ENCODE peak calls at places on chromosome 5, in four cellular contexts. H is HepG2, L is H1, U is K562. W is an unnamed sample.

GRCh38 chr5:153818626-153819025 is 220.1 kb downstream of the FAM114A2 start:
- DNase-seq in H (no peak), L (no peak), U (no peak), W (no peak)

GRCh38 chr5:14849516-14850294 is 21.9 kb downstream of the ANKH start:
- DNase-seq in H (no peak), L (no peak), U (no peak), W (no peak)

GRCh38 chr5:36696059-36696673 is 89.8 kb downstream of the SLC1A3 start:
- DNase-seq in H (peak; percentile 26), L (no peak), U (peak; percentile 37), W (peak; percentile 51)

GRCh38 chr5:55406292-55406691 is 98.5 kb downstream of the MTREX start:
- DNase-seq in H (no peak), L (no peak), U (no peak), W (no peak)

GRCh38 chr5:142540774-142541466 is 145.0 kb downstream of the FGF1 start:
- DNase-seq in H (no peak), L (no peak), U (no peak), W (no peak)

GRCh38 chr5:147522435-147522834 is 12.6 kb upstream of the DPYSL3 start:
- DNase-seq in H (no peak), L (no peak), U (no peak), W (peak; percentile 87)

GRCh38 chr5:45376463-45376862 is 319.7 kb downstream of the HCN1 start:
- DNase-seq in H (no peak), L (no peak), U (no peak), W (peak; percentile 74)

GRCh38 chr5:78361226-78361993 is 993 bp downstream of the SCAMP1 start:
- DNase-seq in H (peak; percentile 51), L (no peak), U (peak; percentile 25), W (peak; percentile 90)

GRCh38 chr5:55934117-55934613 is 60.6 kb downstream of the IL6ST start:
- DNase-seq in H (peak; percentile 100), L (no peak), U (no peak), W (no peak)

GRCh38 chr5:111013011-111013410 is 58.5 kb upstream of the TSLP start:
- DNase-seq in H (no peak), L (no peak), U (no peak), W (no peak)

GRCh38 chr5:41921166-41921565 is 3.9 kb upstream of the FBXO4 start:
- DNase-seq in H (no peak), L (no peak), U (no peak), W (no peak)

GRCh38 chr5:7926296-7926695 is 57.3 kb downstream of the MTRR start:
- DNase-seq in H (no peak), L (no peak), U (no peak), W (no peak)

GRCh38 chr5:107937198-107937597 is 266.5 kb upstream of the EFNA5 start:
- DNase-seq in H (no peak), L (no peak), U (no peak), W (no peak)

GRCh38 chr5:548256-548655 is 24.0 kb upstream of the SLC9A3 start:
- DNase-seq in H (no peak), L (no peak), U (no peak), W (no peak)

GRCh38 chr5:147479431-147479830 is 30.4 kb downstream of the DPYSL3 start:
- DNase-seq in H (no peak), L (no peak), U (no peak), W (no peak)

GRCh38 chr5:55636711-55637110 is 75.4 kb downstream of the SLC38A9 start:
- DNase-seq in H (peak; percentile 39), L (no peak), U (no peak), W (no peak)

GRCh38 chr5:107402881-107403280 is 267.9 kb downstream of the EFNA5 start:
- DNase-seq in H (no peak), L (no peak), U (no peak), W (no peak)

GRCh38 chr5:91225848-91226686 is 157.1 kb downstream of the ARRDC3 start:
- DNase-seq in H (peak; percentile 24), L (peak; percentile 15), U (no peak), W (no peak)

GRCh38 chr5:168903082-168903481 is 323.9 kb upstream of the PANK3 start:
- DNase-seq in H (no peak), L (no peak), U (no peak), W (no peak)

GRCh38 chr5:5317976-5318375 is 104.5 kb upstream of the ICE1 start:
- DNase-seq in H (no peak), L (no peak), U (no peak), W (no peak)

GRCh38 chr5:82096249-82096648 is 124.4 kb downstream of the ATG10 start:
- DNase-seq in H (no peak), L (no peak), U (no peak), W (no peak)

DNA sequence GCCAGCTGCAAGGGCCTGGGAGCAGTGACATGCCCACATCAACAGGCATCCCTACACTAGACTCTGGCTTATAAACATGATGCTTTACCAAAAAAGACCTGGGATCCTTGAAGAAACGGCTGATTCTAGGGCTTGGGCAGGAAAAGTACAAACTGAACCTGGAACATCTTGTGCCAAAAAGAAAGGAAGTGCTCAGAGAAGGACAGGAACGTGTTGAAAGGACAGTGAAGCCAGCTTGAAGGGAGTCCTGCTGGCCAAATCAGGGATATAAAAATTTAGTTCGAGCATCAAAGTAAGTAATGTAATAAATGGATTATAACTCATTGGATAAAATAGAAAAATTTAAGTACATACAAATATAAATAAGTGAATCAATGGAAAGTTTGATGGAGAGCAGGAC is 58.1 kb downstream of the ALDH7A1 start:
- DNase-seq in H (no peak), L (no peak), U (no peak), W (no peak)
- TF ChIP-seq POLR2AphosphoS5 in H (no peak), L (no peak), U (no peak), W (no peak)

GRCh38 chr5:135623186-135623715 is 44.5 kb upstream of the CXCL14 start:
- DNase-seq in H (no peak), L (no peak), U (no peak), W (no peak)
- H3K4me1 ChIP-seq in H (no peaks in the 10 kb centered on the region), L (no peaks in the 10 kb centered on the region), U (no peaks in the 10 kb centered on the region), W (no peaks in the 10 kb centered on the region)

DNA sequence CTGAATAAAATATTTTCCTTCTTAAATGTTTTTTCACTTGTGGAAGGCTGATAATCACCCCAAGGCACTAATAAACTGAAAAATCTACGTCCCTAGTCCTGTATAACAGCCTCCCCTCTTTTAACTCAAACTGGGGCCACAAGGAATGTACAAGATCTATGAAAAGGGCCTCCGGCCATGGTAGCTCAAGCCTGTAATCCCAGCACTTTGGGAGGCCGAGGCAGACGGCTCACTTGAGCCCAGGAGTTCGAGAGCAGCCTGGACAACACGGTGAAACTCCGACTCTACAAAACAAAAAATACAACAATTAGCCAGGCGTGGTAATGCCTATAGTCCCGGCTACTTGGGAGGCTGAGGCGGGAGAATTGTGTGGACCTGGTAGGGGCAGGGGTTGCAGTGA is 23.6 kb downstream of the RNF145 start:
- DNase-seq in H (no peak), L (no peak), U (no peak), W (no peak)
- TF ChIP-seq JUN in H (no peak), L (no peak), U (no peak), W (no peak)

DNA sequence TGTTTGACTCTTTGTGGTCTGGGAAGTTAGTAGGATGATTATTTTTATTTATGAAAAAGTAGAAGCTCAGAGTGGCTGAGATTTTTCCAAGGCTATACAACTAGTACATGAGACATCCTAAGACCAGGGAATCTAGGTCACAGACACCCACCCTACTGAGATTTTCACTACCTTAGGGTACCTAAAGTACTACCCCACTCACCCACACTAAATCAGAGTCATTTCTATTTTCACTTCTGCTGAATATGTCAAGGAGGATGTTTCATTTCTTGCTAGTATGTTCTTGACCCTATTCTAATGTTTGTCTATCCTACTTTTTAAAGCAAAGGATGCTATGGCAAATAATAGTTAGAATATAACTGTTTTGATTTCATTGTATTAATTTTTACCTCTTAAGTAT is 206.0 kb downstream of the ATP10B start:
- DNase-seq in H (no peak), L (no peak), U (no peak), W (no peak)
- TF ChIP-seq POLR2AphosphoS5 in H (no peak), L (no peak), U (no peak), W (no peak)

GRCh38 chr5:151086192-151086869 is 5.5 kb upstream of the TNIP1 start:
- DNase-seq in H (no peak), L (no peak), U (no peak), W (no peak)
- H3K4me1 ChIP-seq in H (peaks cover 50% of the 10 kb centered on the region), L (peaks cover 4% of the 10 kb centered on the region), U (peaks cover 9% of the 10 kb centered on the region), W (peaks cover 32% of the 10 kb centered on the region)

DNA sequence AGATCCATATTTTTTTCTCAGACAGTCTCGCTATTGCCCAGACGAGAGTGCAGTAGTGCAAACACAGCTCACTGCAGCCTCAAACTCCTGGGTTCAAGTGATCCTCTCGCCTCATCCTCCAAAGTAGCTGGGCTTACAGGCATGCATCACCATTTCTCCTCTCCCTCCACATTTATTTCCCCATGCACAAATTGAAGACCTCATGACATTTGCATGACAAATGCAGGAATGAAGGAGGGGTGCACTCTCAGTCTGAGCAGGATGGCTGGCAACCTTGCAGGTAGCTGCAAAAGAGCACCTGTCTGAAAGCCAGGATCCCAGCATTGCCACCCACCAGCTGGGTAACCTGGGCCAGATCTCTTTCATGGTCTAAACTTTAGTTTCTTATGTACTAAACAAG is 111.2 kb downstream of the SH3TC2 start:
- DNase-seq in H (no peak), L (no peak), U (no peak), W (no peak)
- TF ChIP-seq JUN in H (no peak), L (no peak), U (no peak), W (no peak)

GRCh38 chr5:132962429-132962928 is 955 bp downstream of the AFF4 start:
- DNase-seq in H (peak; percentile 34), L (no peak), U (peak; percentile 28), W (peak; percentile 84)
- TF ChIP-seq POLR2AphosphoS5 in H (no peak), L (peak; percentile 71), U (no peak), W (no peak)

GRCh38 chr5:149827501-149827990 is 97.4 kb downstream of the PPARGC1B start:
- DNase-seq in H (no peak), L (no peak), U (no peak), W (no peak)

GRCh38 chr5:149828161-149829011 is 98.3 kb downstream of the PPARGC1B start:
- DNase-seq in H (peak; percentile 87), L (peak; percentile 73), U (peak; percentile 74), W (peak; percentile 89)

GRCh38 chr5:149827086-149827485 is 97.0 kb downstream of the PPARGC1B start:
- DNase-seq in H (no peak), L (no peak), U (no peak), W (no peak)

GRCh38 chr5:149824851-149825250 is 94.7 kb downstream of the PPARGC1B start:
- DNase-seq in H (no peak), L (no peak), U (no peak), W (no peak)

DNA sequence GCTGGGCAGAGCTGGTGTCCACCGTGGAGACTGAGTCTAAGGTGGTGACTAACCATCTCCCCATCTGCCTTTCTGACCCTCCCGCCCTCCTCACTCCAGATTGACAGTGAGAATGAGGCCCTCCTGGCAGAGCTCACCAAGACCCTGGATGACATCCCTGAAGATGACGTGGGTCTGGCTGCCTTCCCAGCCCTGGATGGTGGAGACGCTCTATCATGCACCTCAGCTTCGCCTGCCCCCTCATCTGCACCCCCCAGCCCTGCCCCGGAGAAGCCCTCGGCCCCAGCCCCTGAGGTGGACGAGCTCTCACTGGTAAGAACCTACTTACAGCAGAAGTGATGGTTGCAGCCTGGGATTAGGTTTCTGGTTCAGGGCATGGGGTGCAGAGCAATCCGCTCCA is 96.5 kb downstream of the PPARGC1B start:
- DNase-seq in H (no peak), L (no peak), U (no peak), W (no peak)
- H3K4me1 ChIP-seq in H (peaks cover 6% of the 10 kb centered on the region), L (peaks cover 3% of the 10 kb centered on the region), U (no peaks in the 10 kb centered on the region), W (no peaks in the 10 kb centered on the region)

GRCh38 chr5:53431665-53432064 is 48.8 kb upstream of the FST start:
- DNase-seq in H (no peak), L (no peak), U (no peak), W (no peak)
- TF ChIP-seq JUN in H (no peak), L (no peak), U (no peak), W (no peak)